ENCODE peak calls at places on chromosomes 3 and 15, in six cellular contexts. I is uterus; B is EL; U is left cardiac atrium; K is activated naive CD8-positive, alpha-beta T cell treated with anti-CD3 and anti-CD28 coated beads for 36 hours; G is fibroblast of gingiva. C is an unnamed sample.

GRCh38 chr15:81235781-81236507 is 39.3 kb downstream of the IL16 start:
- DNase-seq in I (peak), U (no peak), G (peak), B (peak), K (peak), C (peak)

GRCh38 chr15:93298901-93299300 is 209.9 kb upstream of the RGMA start:
- DNase-seq in B (no peak), K (no peak), G (no peak), U (no peak), I (peak), C (no peak)

GRCh38 chr3:152466784-152467183 is 198.1 kb downstream of the MBNL1 start:
- DNase-seq in I (no peak), K (no peak), G (peak), U (no peak), B (peak), C (peak)

GRCh38 chr15:101179341-101180153 is 72.3 kb downstream of the CHSY1 start:
- DNase-seq in G (peak), B (peak), U (no peak), I (no peak), K (no peak), C (peak)

GRCh38 chr3:94162700-94163099 is 99.8 kb downstream of the NSUN3 start:
- DNase-seq in U (no peak), B (peak), K (no peak), G (no peak), I (no peak), C (peak)

GRCh38 chr3:105253225-105253624 is 113.5 kb upstream of the ALCAM start:
- DNase-seq in B (no peak), K (no peak), U (no peak), G (no peak), I (no peak), C (no peak)

GRCh38 chr3:123951522-123952447 is 9.2 kb downstream of the CCDC14 start:
- DNase-seq in U (no peak), I (no peak), G (no peak), B (no peak), K (no peak), C (no peak)

GRCh38 chr3:10926831-10927521 is 65.6 kb upstream of the SLC6A1 start:
- DNase-seq in I (no peak), K (no peak), B (no peak), G (no peak), U (peak), C (peak)

GRCh38 chr3:136952292-136952691 is 5.5 kb upstream of the IL20RB start:
- DNase-seq in I (no peak), U (no peak), G (peak), B (peak), K (no peak), C (no peak)

GRCh38 chr15:99450896-99451358 is 114.9 kb upstream of the MEF2A start:
- DNase-seq in I (peak), G (no peak), K (peak), U (peak), B (no peak), C (no peak)

GRCh38 chr3:107263269-107264021 is 113.8 kb upstream of the CCDC54 start:
- DNase-seq in G (peak), K (no peak), I (no peak), U (no peak), B (peak), C (no peak)

GRCh38 chr15:64950888-64951287 is 38.8 kb downstream of the SPG21 start:
- DNase-seq in K (no peak), G (no peak), I (no peak), B (no peak), U (no peak), C (no peak)

GRCh38 chr15:100725121-100726069 is 123.0 kb downstream of the ASB7 start:
- DNase-seq in G (no peak), I (peak), B (peak), K (no peak), U (no peak), C (peak)

GRCh38 chr3:18425641-18426403 is 683 bp upstream of the SATB1 start:
- DNase-seq in U (peak), I (peak), K (peak), G (no peak), B (no peak), C (no peak)

GRCh38 chr15:37794947-37795346 is 139.5 kb upstream of the TMCO5A start:
- DNase-seq in B (no peak), I (no peak), G (no peak), K (no peak), U (no peak), C (no peak)

GRCh38 chr3:108608750-108609149 is 19.2 kb downstream of the DZIP3 start:
- DNase-seq in G (no peak), U (no peak), K (no peak), B (no peak), I (no peak), C (no peak)

GRCh38 chr3:14261229-14261628 is 82.6 kb downstream of the LSM3 start:
- DNase-seq in U (peak), K (peak), B (peak), G (peak), I (peak), C (peak)

C was measured in osteoblast.